ENCODE peak calls at places on chromosome X, in eight cellular contexts. M is stomach, N is thyroid gland, H is HepG2, E is NB4, Z is pancreas, S is body of pancreas, G is K562. X is an unnamed sample.

GRCh38 chrX:102746134-102746584 is 25.6 kb downstream of the GPRASP3 start:
- DNase-seq in G (no peak), S (peak), N (peak), M (peak), Z (peak), H (no peak), E (no peak), X (no peak)

GRCh38 chrX:101347859-101348451 is 587 bp downstream of the TIMM8A start:
- DNase-seq in S (no peak), E (peak), M (no peak), H (peak), G (peak), Z (peak), N (peak), X (no peak)

GRCh38 chrX:31223817-31224216 is 152.0 kb upstream of the FTHL17 start:
- DNase-seq in E (no peak), G (no peak), N (no peak), H (no peak), S (peak), Z (no peak), M (no peak), X (no peak)

GRCh38 chrX:20595928-20596550 is 329.3 kb upstream of the RPS6KA3 start:
- DNase-seq in Z (no peak), S (no peak), G (no peak), H (no peak), E (no peak), M (no peak), N (peak), X (no peak)

GRCh38 chrX:134338527-134338926 is 101.5 kb downstream of the CCDC160 start:
- DNase-seq in G (no peak), H (no peak), N (no peak), M (no peak), E (peak), Z (no peak), S (no peak), X (no peak)

GRCh38 chrX:2819345-2820130 is 9.2 kb upstream of the GYG2 start:
- DNase-seq in H (peak), E (peak), M (no peak), S (no peak), N (no peak), G (peak), Z (no peak), X (no peak)

GRCh38 chrX:65596270-65596669 is 61.7 kb upstream of the LAS1L start:
- DNase-seq in N (no peak), G (no peak), M (no peak), S (peak), E (peak), H (no peak), Z (no peak), X (no peak)

GRCh38 chrX:97850911-97851310 is 967.2 kb downstream of the RPA4 start:
- DNase-seq in N (no peak), E (no peak), M (no peak), S (no peak), Z (no peak), G (no peak), H (no peak), X (no peak)

GRCh38 chrX:24024819-24025740 is 1.9 kb downstream of the KLHL15 start:
- DNase-seq in M (peak), G (peak), H (peak), N (peak), S (peak), E (peak), Z (peak), X (peak)

GRCh38 chrX:129115104-129115503 is 408.2 kb downstream of the SMARCA1 start:
- DNase-seq in S (peak), M (no peak), G (peak), E (peak), H (peak), N (peak), Z (peak), X (peak)
- TF ChIP-seq CTCF in S (no peak), M (no peak), G (peak), E (peak), H (peak), N (no peak), Z (no peak), X (peak)

GRCh38 chrX:72021975-72022374 is 109.7 kb downstream of the RTL5 start:
- DNase-seq in E (peak), Z (no peak), M (no peak), G (peak), N (no peak), S (no peak), H (no peak), X (no peak)
- TF ChIP-seq CTCF in E (peak), Z (no peak), M (no peak), G (peak), N (no peak), S (no peak), H (peak), X (peak)

GRCh38 chrX:123764967-123765871 is 32.4 kb upstream of the THOC2 start:
- DNase-seq in N (peak), H (no peak), Z (peak), S (peak), E (peak), M (peak), G (peak), X (peak)
- TF ChIP-seq CTCF in N (no peak), H (no peak), Z (no peak), S (no peak), E (no peak), M (no peak), G (no peak), X (no peak)

GRCh38 chrX:150449313-150449712 is 86.2 kb downstream of the MAMLD1 start:
- DNase-seq in H (no peak), G (no peak), S (no peak), M (no peak), N (no peak), Z (no peak), E (peak), X (no peak)
- TF ChIP-seq CTCF in H (peak), G (peak), S (no peak), M (no peak), N (no peak), Z (no peak), E (peak), X (peak)

DNA sequence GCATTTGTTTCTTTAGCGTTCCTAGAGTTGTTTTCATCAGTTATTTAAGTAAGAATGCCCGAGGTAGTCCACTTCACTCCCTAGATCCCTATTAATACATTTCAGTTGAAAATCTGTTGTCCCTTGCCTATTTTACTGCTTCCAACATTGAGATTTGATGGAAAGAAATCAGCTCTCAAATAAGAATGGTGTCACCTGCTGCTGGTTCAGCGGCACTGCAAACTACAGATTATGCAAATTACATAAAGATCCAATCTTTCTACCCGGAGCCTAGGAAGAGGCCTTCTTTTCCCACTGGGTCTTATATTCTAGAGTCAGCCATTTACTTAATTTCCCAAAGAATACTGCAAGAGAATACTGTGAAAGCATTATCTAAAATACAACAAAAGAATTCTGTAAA is 597.6 kb upstream of the MAGEB2 start:
- DNase-seq in S (no peak), E (no peak), M (no peak), Z (no peak), G (no peak), H (no peak), N (no peak), X (no peak)
- TF ChIP-seq CTCF in S (no peak), E (no peak), M (no peak), Z (no peak), G (no peak), H (no peak), N (no peak), X (peak)

GRCh38 chrX:93538575-93538974 is 134.8 kb downstream of the NAP1L3 start:
- DNase-seq in H (no peak), E (peak), N (no peak), Z (no peak), G (no peak), M (no peak), S (no peak), X (no peak)
- TF ChIP-seq CTCF in H (peak), E (no peak), N (no peak), Z (no peak), G (peak), M (peak), S (peak), X (peak)

DNA sequence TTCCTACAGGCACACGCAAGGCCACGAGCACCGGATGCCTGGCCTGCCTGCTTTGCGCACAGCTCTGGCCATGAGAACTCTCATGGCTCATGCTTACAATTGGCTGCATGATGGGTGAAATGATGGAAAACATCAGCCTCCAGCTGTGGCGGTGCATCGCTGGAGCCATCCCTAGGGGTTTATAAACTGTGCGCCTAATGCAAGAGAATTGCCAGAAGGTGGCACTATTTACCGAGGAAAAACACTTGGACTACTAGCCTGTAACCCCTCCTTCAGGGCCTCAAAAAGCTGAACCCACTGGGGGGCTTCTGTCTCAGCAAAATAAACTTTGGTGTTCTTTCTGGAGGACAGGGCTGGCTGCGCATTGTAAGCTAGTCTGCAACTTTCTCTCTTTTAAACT is 51.9 kb downstream of the PHKA2 start:
- DNase-seq in G (peak), M (no peak), S (peak), Z (no peak), E (peak), N (no peak), H (peak), X (no peak)
- TF ChIP-seq CTCF in G (peak), M (no peak), S (peak), Z (no peak), E (peak), N (no peak), H (no peak), X (peak)

GRCh38 chrX:7996414-7996813 is 69.2 kb upstream of the PNPLA4 start:
- DNase-seq in Z (peak), N (peak), E (peak), S (peak), G (peak), M (peak), H (peak), X (no peak)
- TF ChIP-seq CTCF in Z (peak), N (peak), E (peak), S (peak), G (peak), M (peak), H (peak), X (peak)

GRCh38 chrX:78595901-78596502 is 63.1 kb downstream of the RTL3 start:
- DNase-seq in N (no peak), S (no peak), H (no peak), E (peak), G (no peak), M (no peak), Z (no peak), X (no peak)
- TF ChIP-seq CTCF in N (no peak), S (no peak), H (peak), E (peak), G (no peak), M (no peak), Z (no peak), X (no peak)